ENCODE peak calls at places on chromosomes 1 and 21, in nine cellular contexts. A is left colon; O is stimulated activated CD8-positive, alpha-beta memory T cell treated with anti-CD3 and anti-CD28 coated beads, Interleukin-4, amount 100 ng/mL, for 1 hour; Z is stimulated activated CD4-positive, alpha-beta T cell treated with anti-CD3 and anti-CD28 coated beads, Interleukin-2, amount 100 ng/mL, for 48 hours; X is left cardiac atrium; D is T-helper 2 cell; T is left kidney; U is endothelial cell; G is activated effector memory CD4-positive, alpha-beta T cell treated with anti-CD3 and anti-CD28 coated beads, Interleukin-2, amount 50 U/mL, for 16 hours. Q is an unnamed sample.

GRCh38 chr1:37795340-37796110 is 1.9 kb downstream of the MANEAL start:
- DNase-seq in U (peak), X (peak), G (peak), O (no peak), D (peak), Z (peak), T (peak), A (peak), Q (no peak)

GRCh38 chr1:101460709-101461108 is 223.9 kb downstream of the S1PR1 start:
- DNase-seq in Z (no peak), A (no peak), G (no peak), T (no peak), U (no peak), D (no peak), X (no peak), O (no peak), Q (no peak)

GRCh38 chr1:17649371-17650106 is 105.6 kb upstream of the ACTL8 start:
- DNase-seq in T (no peak), O (no peak), Z (no peak), G (no peak), D (no peak), U (no peak), X (no peak), A (no peak), Q (no peak)

GRCh38 chr1:160951443-160952128 is 3.0 kb downstream of the ITLN2 start:
- DNase-seq in Z (peak), O (peak), D (peak), G (peak), A (peak), T (peak), U (peak), X (peak), Q (no peak)

GRCh38 chr21:41431788-41432548 is 5.9 kb downstream of the MX1 start:
- DNase-seq in Z (no peak), O (no peak), G (peak), U (no peak), D (no peak), X (no peak), T (no peak), A (no peak), Q (no peak)

GRCh38 chr1:154556422-154556821 is 2.0 kb downstream of the UBE2Q1 start:
- DNase-seq in U (no peak), T (peak), Z (no peak), G (no peak), O (no peak), A (no peak), D (no peak), X (no peak), Q (no peak)

GRCh38 chr21:29656504-29657227 is 283.1 kb downstream of the GRIK1 start:
- DNase-seq in D (peak), Z (no peak), U (no peak), A (no peak), G (no peak), O (no peak), X (no peak), T (peak), Q (peak)

GRCh38 chr1:169565335-169566271 is 20.7 kb downstream of the F5 start:
- DNase-seq in D (no peak), O (no peak), T (peak), U (no peak), X (no peak), G (no peak), Z (no peak), A (no peak), Q (no peak)

GRCh38 chr1:240099329-240099728 is 7.6 kb downstream of the FMN2 start:
- DNase-seq in D (no peak), A (no peak), G (no peak), Z (no peak), U (no peak), O (no peak), X (no peak), T (no peak), Q (no peak)

GRCh38 chr1:201171063-201172036 is 17.1 kb upstream of the TMEM9 start:
- DNase-seq in X (no peak), O (no peak), G (peak), U (peak), Z (peak), A (peak), T (peak), D (peak), Q (peak)

GRCh38 chr1:229225331-229225782 is 45.6 kb upstream of the RAB4A start:
- DNase-seq in G (no peak), X (no peak), U (no peak), A (peak), T (no peak), Z (no peak), D (no peak), O (no peak), Q (no peak)